ENCODE peak calls at places on chromosomes 16 and 17, in eight cellular contexts. One of them, this sample, is unnamed.
A peak's percentile ranks its signal among the peaks of the same experiment; 100 is the strongest.

GRCh38 chr17:67276075-67276474 is 31.1 kb upstream of the HELZ start:
- DNase-seq in lung: no peak
- DNase-seq in neural progenitor cell: peak; percentile 11
- DNase-seq in adrenal gland: no peak
- DNase-seq in pancreas: no peak
- DNase-seq in AG04450: no peak
- DNase-seq in HCT116: peak; percentile 40
- DNase-seq in IMR-90: no peak
- DNase-seq in this sample: peak; percentile 42

GRCh38 chr16:68028996-68029395 is 5.9 kb downstream of the DUS2 start:
- DNase-seq in lung: no peak
- DNase-seq in neural progenitor cell: no peak
- DNase-seq in adrenal gland: no peak
- DNase-seq in pancreas: no peak
- DNase-seq in AG04450: no peak
- DNase-seq in HCT116: no peak
- DNase-seq in IMR-90: no peak
- DNase-seq in this sample: no peak

GRCh38 chr17:39612291-39612894 is 4.7 kb upstream of the NEUROD2 start:
- DNase-seq in lung: no peak
- DNase-seq in neural progenitor cell: no peak
- DNase-seq in adrenal gland: no peak
- DNase-seq in pancreas: peak; percentile 21
- DNase-seq in AG04450: no peak
- DNase-seq in HCT116: no peak
- DNase-seq in IMR-90: no peak
- DNase-seq in this sample: no peak

GRCh38 chr16:71882505-71883192 is 1.3 kb downstream of the ZNF821 start:
- DNase-seq in lung: peak; percentile 76
- DNase-seq in neural progenitor cell: peak; percentile 86
- DNase-seq in adrenal gland: peak; percentile 79
- DNase-seq in pancreas: no peak
- DNase-seq in AG04450: no peak
- DNase-seq in HCT116: peak; percentile 72
- DNase-seq in IMR-90: peak; percentile 75
- DNase-seq in this sample: peak; percentile 89

GRCh38 chr17:15966183-15966878 is 21.4 kb downstream of the ADORA2B start:
- DNase-seq in lung: peak; percentile 80
- DNase-seq in neural progenitor cell: peak; percentile 89
- DNase-seq in adrenal gland: no peak
- DNase-seq in pancreas: peak; percentile 46
- DNase-seq in AG04450: no peak
- DNase-seq in HCT116: no peak
- DNase-seq in IMR-90: peak; percentile 35
- DNase-seq in this sample: peak; percentile 52

GRCh38 chr16:8798174-8798527 is 512 bp downstream of the PMM2 start:
- DNase-seq in lung: no peak
- DNase-seq in neural progenitor cell: no peak
- DNase-seq in adrenal gland: no peak
- DNase-seq in pancreas: no peak
- DNase-seq in AG04450: no peak
- DNase-seq in HCT116: peak; percentile 2
- DNase-seq in IMR-90: peak; percentile 36
- DNase-seq in this sample: peak; percentile 29

GRCh38 chr16:81661082-81661481 is 118.0 kb upstream of the PLCG2 start:
- DNase-seq in lung: no peak
- DNase-seq in neural progenitor cell: no peak
- DNase-seq in adrenal gland: no peak
- DNase-seq in pancreas: no peak
- DNase-seq in AG04450: no peak
- DNase-seq in HCT116: no peak
- DNase-seq in IMR-90: no peak
- DNase-seq in this sample: peak; percentile 44

GRCh38 chr16:89020925-89021595 is 44.1 kb upstream of the CBFA2T3 start:
- DNase-seq in lung: no peak
- DNase-seq in neural progenitor cell: no peak
- DNase-seq in adrenal gland: no peak
- DNase-seq in pancreas: peak; percentile 3
- DNase-seq in AG04450: no peak
- DNase-seq in HCT116: no peak
- DNase-seq in IMR-90: no peak
- DNase-seq in this sample: no peak

GRCh38 chr16:68823401-68823800 is 19.9 kb upstream of the TANGO6 start:
- DNase-seq in lung: no peak
- DNase-seq in neural progenitor cell: peak; percentile 60
- DNase-seq in adrenal gland: no peak
- DNase-seq in pancreas: no peak
- DNase-seq in AG04450: peak; percentile 69
- DNase-seq in HCT116: no peak
- DNase-seq in IMR-90: peak; percentile 89
- DNase-seq in this sample: peak; percentile 61

GRCh38 chr17:3558603-3559269 is 1.1 kb upstream of the TRPV3 start:
- DNase-seq in lung: no peak
- DNase-seq in neural progenitor cell: no peak
- DNase-seq in adrenal gland: no peak
- DNase-seq in pancreas: no peak
- DNase-seq in AG04450: peak; percentile 59
- DNase-seq in HCT116: no peak
- DNase-seq in IMR-90: peak; percentile 92
- DNase-seq in this sample: peak; percentile 99

GRCh38 chr16:64952177-64952576 is 169.7 kb downstream of the CDH11 start:
- DNase-seq in lung: no peak
- DNase-seq in neural progenitor cell: no peak
- DNase-seq in adrenal gland: no peak
- DNase-seq in pancreas: no peak
- DNase-seq in AG04450: peak; percentile 75
- DNase-seq in HCT116: no peak
- DNase-seq in IMR-90: peak; percentile 97
- DNase-seq in this sample: peak; percentile 18

GRCh38 chr16:75267631-75268264 is 16.3 kb upstream of the BCAR1 start:
- DNase-seq in lung: peak; percentile 67
- DNase-seq in neural progenitor cell: no peak
- DNase-seq in adrenal gland: peak; percentile 88
- DNase-seq in pancreas: peak; percentile 89
- DNase-seq in AG04450: no peak
- DNase-seq in HCT116: peak; percentile 54
- DNase-seq in IMR-90: peak; percentile 53
- DNase-seq in this sample: peak; percentile 93

GRCh38 chr17:40058151-40058784 is 4.1 kb upstream of the MED24 start:
- DNase-seq in lung: no peak
- DNase-seq in neural progenitor cell: no peak
- DNase-seq in adrenal gland: no peak
- DNase-seq in pancreas: no peak
- DNase-seq in AG04450: no peak
- DNase-seq in HCT116: no peak
- DNase-seq in IMR-90: peak; percentile 46
- DNase-seq in this sample: no peak

GRCh38 chr17:28570716-28571254 is 539 bp downstream of the PIGS start:
- DNase-seq in lung: no peak
- DNase-seq in neural progenitor cell: peak; percentile 58
- DNase-seq in adrenal gland: no peak
- DNase-seq in pancreas: peak; percentile 41
- DNase-seq in AG04450: no peak
- DNase-seq in HCT116: no peak
- DNase-seq in IMR-90: no peak
- DNase-seq in this sample: peak; percentile 36

GRCh38 chr17:75105269-75106080 is 4.3 kb upstream of the ARMC7 start:
- DNase-seq in lung: peak; percentile 82
- DNase-seq in neural progenitor cell: peak; percentile 72
- DNase-seq in adrenal gland: peak; percentile 67
- DNase-seq in pancreas: peak; percentile 71
- DNase-seq in AG04450: no peak
- DNase-seq in HCT116: no peak
- DNase-seq in IMR-90: peak; percentile 40
- DNase-seq in this sample: peak; percentile 63

GRCh38 chr17:2302740-2303277 is 776 bp downstream of the SMG6 start:
- DNase-seq in lung: no peak
- DNase-seq in neural progenitor cell: peak; percentile 40
- DNase-seq in adrenal gland: no peak
- DNase-seq in pancreas: no peak
- DNase-seq in AG04450: no peak
- DNase-seq in HCT116: no peak
- DNase-seq in IMR-90: peak; percentile 6
- DNase-seq in this sample: peak; percentile 24

DNA sequence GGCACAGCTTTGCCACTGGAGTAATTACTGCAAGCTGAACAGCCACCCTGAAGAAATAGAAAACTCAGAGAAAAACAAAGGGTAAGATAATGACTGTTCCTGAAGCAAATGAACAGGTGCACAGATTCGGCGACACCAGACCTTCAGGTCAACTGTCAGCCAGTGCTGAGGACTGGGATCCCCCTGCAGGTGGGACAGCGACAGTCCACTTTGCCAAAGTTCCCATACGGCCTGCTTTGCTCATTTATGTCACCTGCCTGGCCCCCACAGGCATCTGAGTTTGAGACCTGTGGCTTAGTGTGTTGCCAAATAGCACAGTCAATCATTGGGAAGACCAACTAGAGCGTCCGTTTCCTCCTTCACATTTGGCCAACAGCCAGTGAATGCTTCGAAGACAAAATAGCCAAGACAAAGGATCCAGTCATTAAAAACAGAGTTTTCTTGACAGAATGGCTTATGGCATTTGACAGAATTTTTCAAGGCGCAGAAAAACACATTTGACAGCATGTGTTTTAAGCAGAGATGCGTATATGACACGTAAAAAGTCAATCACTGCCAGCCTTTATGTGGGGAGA is 113.8 kb downstream of the ABCC12 start:
- DNase-seq in lung: no peak
- DNase-seq in neural progenitor cell: peak; percentile 58
- DNase-seq in adrenal gland: no peak
- DNase-seq in pancreas: no peak
- DNase-seq in AG04450: no peak
- DNase-seq in HCT116: peak; percentile 13
- DNase-seq in IMR-90: no peak
- DNase-seq in this sample: peak; percentile 10
- TF ChIP-seq CTCF in lung: no peak
- TF ChIP-seq CTCF in neural progenitor cell: peak; percentile 60
- TF ChIP-seq CTCF in adrenal gland: no peak
- TF ChIP-seq CTCF in pancreas: no peak
- TF ChIP-seq CTCF in AG04450: no peak
- TF ChIP-seq CTCF in HCT116: peak; percentile 39
- TF ChIP-seq CTCF in IMR-90: no peak
- TF ChIP-seq CTCF in this sample: peak; percentile 26

GRCh38 chr17:77888242-77889134 is 70.0 kb upstream of the TNRC6C start:
- DNase-seq in lung: no peak
- DNase-seq in neural progenitor cell: no peak
- DNase-seq in adrenal gland: no peak
- DNase-seq in pancreas: no peak
- DNase-seq in AG04450: no peak
- DNase-seq in HCT116: no peak
- DNase-seq in IMR-90: peak; percentile 4
- DNase-seq in this sample: no peak

GRCh38 chr17:77886387-77886728 is 72.1 kb upstream of the TNRC6C start:
- DNase-seq in lung: peak; percentile 48
- DNase-seq in neural progenitor cell: no peak
- DNase-seq in adrenal gland: no peak
- DNase-seq in pancreas: no peak
- DNase-seq in AG04450: no peak
- DNase-seq in HCT116: no peak
- DNase-seq in IMR-90: no peak
- DNase-seq in this sample: no peak

GRCh38 chr17:77887464-77888241 is 70.8 kb upstream of the TNRC6C start:
- DNase-seq in lung: peak; percentile 80
- DNase-seq in neural progenitor cell: peak; percentile 47
- DNase-seq in adrenal gland: peak; percentile 85
- DNase-seq in pancreas: peak; percentile 69
- DNase-seq in AG04450: peak; percentile 16
- DNase-seq in HCT116: no peak
- DNase-seq in IMR-90: peak; percentile 76
- DNase-seq in this sample: no peak

GRCh38 chr17:77885678-77886386 is 72.7 kb upstream of the TNRC6C start:
- DNase-seq in lung: no peak
- DNase-seq in neural progenitor cell: no peak
- DNase-seq in adrenal gland: no peak
- DNase-seq in pancreas: no peak
- DNase-seq in AG04450: no peak
- DNase-seq in HCT116: no peak
- DNase-seq in IMR-90: no peak
- DNase-seq in this sample: no peak

GRCh38 chr17:77887110-77887463 is 71.4 kb upstream of the TNRC6C start:
- DNase-seq in lung: no peak
- DNase-seq in neural progenitor cell: no peak
- DNase-seq in adrenal gland: no peak
- DNase-seq in pancreas: no peak
- DNase-seq in AG04450: no peak
- DNase-seq in HCT116: no peak
- DNase-seq in IMR-90: no peak
- DNase-seq in this sample: no peak
- H3K4me3 ChIP-seq in lung: no peak overlapping the region
- H3K4me3 ChIP-seq in neural progenitor cell: peak overlapping the region; percentile 18
- H3K4me3 ChIP-seq in adrenal gland: no peak overlapping the region
- H3K4me3 ChIP-seq in pancreas: no peak overlapping the region
- H3K4me3 ChIP-seq in AG04450: peak overlapping the region; percentile 69
- H3K4me3 ChIP-seq in HCT116: no peak overlapping the region
- H3K4me3 ChIP-seq in IMR-90: no peak overlapping the region
- H3K4me3 ChIP-seq in this sample: no peak overlapping the region

GRCh38 chr16:28591355-28591754 is 5.5 kb downstream of the SULT1A2 start:
- DNase-seq in lung: no peak
- DNase-seq in neural progenitor cell: no peak
- DNase-seq in adrenal gland: no peak
- DNase-seq in pancreas: no peak
- DNase-seq in AG04450: no peak
- DNase-seq in HCT116: no peak
- DNase-seq in IMR-90: no peak
- DNase-seq in this sample: no peak

GRCh38 chr16:28589930-28590329 is 6.9 kb downstream of the SULT1A2 start:
- DNase-seq in lung: no peak
- DNase-seq in neural progenitor cell: no peak
- DNase-seq in adrenal gland: no peak
- DNase-seq in pancreas: no peak
- DNase-seq in AG04450: no peak
- DNase-seq in HCT116: no peak
- DNase-seq in IMR-90: no peak
- DNase-seq in this sample: no peak

GRCh38 chr16:28590384-28591340 is 6.2 kb downstream of the SULT1A2 start:
- DNase-seq in lung: no peak
- DNase-seq in neural progenitor cell: no peak
- DNase-seq in adrenal gland: no peak
- DNase-seq in pancreas: no peak
- DNase-seq in AG04450: no peak
- DNase-seq in HCT116: no peak
- DNase-seq in IMR-90: no peak
- DNase-seq in this sample: no peak

GRCh38 chr16:28587386-28587785 is 9.5 kb downstream of the SULT1A2 start:
- DNase-seq in lung: no peak
- DNase-seq in neural progenitor cell: no peak
- DNase-seq in adrenal gland: peak; percentile 49
- DNase-seq in pancreas: no peak
- DNase-seq in AG04450: no peak
- DNase-seq in HCT116: no peak
- DNase-seq in IMR-90: no peak
- DNase-seq in this sample: peak; percentile 52

GRCh38 chr16:28589069-28589468 is 7.8 kb downstream of the SULT1A2 start:
- DNase-seq in lung: no peak
- DNase-seq in neural progenitor cell: no peak
- DNase-seq in adrenal gland: no peak
- DNase-seq in pancreas: no peak
- DNase-seq in AG04450: no peak
- DNase-seq in HCT116: no peak
- DNase-seq in IMR-90: no peak
- DNase-seq in this sample: no peak
- TF ChIP-seq CTCF in lung: no peak
- TF ChIP-seq CTCF in neural progenitor cell: no peak
- TF ChIP-seq CTCF in adrenal gland: no peak
- TF ChIP-seq CTCF in pancreas: no peak
- TF ChIP-seq CTCF in AG04450: no peak
- TF ChIP-seq CTCF in HCT116: no peak
- TF ChIP-seq CTCF in IMR-90: no peak
- TF ChIP-seq CTCF in this sample: no peak

GRCh38 chr17:48498168-48498840 is 32.5 kb downstream of the HOXB1 start:
- DNase-seq in lung: no peak
- DNase-seq in neural progenitor cell: no peak
- DNase-seq in adrenal gland: no peak
- DNase-seq in pancreas: no peak
- DNase-seq in AG04450: no peak
- DNase-seq in HCT116: no peak
- DNase-seq in IMR-90: no peak
- DNase-seq in this sample: peak; percentile 52
- H3K4me3 ChIP-seq in lung: no peak overlapping the region
- H3K4me3 ChIP-seq in neural progenitor cell: no peak overlapping the region
- H3K4me3 ChIP-seq in adrenal gland: no peak overlapping the region
- H3K4me3 ChIP-seq in pancreas: no peak overlapping the region
- H3K4me3 ChIP-seq in AG04450: no peak overlapping the region
- H3K4me3 ChIP-seq in HCT116: no peak overlapping the region
- H3K4me3 ChIP-seq in IMR-90: no peak overlapping the region
- H3K4me3 ChIP-seq in this sample: no peak overlapping the region

This sample was measured in epithelial cell of esophagus.